ENCODE peak calls at places on chromosomes 7 and 10, in four cellular contexts. C, W, U and Z are unnamed samples.

GRCh38 chr10:54131833-54132232 is 669.2 kb downstream of the PCDH15 start:
- DNase-seq in C (no peak), U (no peak), W (no peak), Z (no peak)

GRCh38 chr10:62690703-62691102 is 113.8 kb upstream of the ADO start:
- DNase-seq in W (no peak), U (no peak), C (no peak), Z (no peak)

GRCh38 chr10:69247313-69247710 is 27.2 kb downstream of the HKDC1 start:
- DNase-seq in U (no peak), C (no peak), W (no peak), Z (no peak)

GRCh38 chr10:49642311-49642710 is 28.5 kb downstream of the CHAT start:
- DNase-seq in W (no peak), C (no peak), U (no peak), Z (no peak)

GRCh38 chr7:101814996-101815825 is 2.2 kb upstream of the CUX1 start:
- DNase-seq in W (no peak), U (peak; percentile 71), C (peak; percentile 70), Z (peak; percentile 75)

GRCh38 chr7:147756290-147756689 is 834.3 kb upstream of the C7orf33 start:
- DNase-seq in W (no peak), U (no peak), C (no peak), Z (no peak)

GRCh38 chr7:1027285-1028043 is 16.9 kb upstream of the GPR146 start:
- DNase-seq in C (no peak), U (no peak), W (no peak), Z (peak; percentile 45)

GRCh38 chr7:102468416-102469350 is 3.9 kb downstream of the LRWD1 start:
- DNase-seq in U (no peak), W (no peak), C (no peak), Z (no peak)

GRCh38 chr10:112366992-112367391 is 6.9 kb upstream of the ACSL5 start:
- DNase-seq in U (no peak), C (peak; percentile 3), W (no peak), Z (no peak)

GRCh38 chr7:25894002-25894901 is 257.7 kb upstream of the NFE2L3 start:
- DNase-seq in U (no peak), W (no peak), C (peak; percentile 71), Z (no peak)

GRCh38 chr10:26417136-26417535 is 21.0 kb upstream of the APBB1IP start:
- DNase-seq in W (no peak), U (no peak), C (no peak), Z (no peak)

GRCh38 chr7:131122394-131122793 is 205.3 kb upstream of the MKLN1 start:
- DNase-seq in U (no peak), W (no peak), C (no peak), Z (no peak)

GRCh38 chr7:74482629-74483401 is 29.1 kb downstream of the GTF2IRD1 start:
- DNase-seq in C (no peak), U (no peak), W (no peak), Z (no peak)

GRCh38 chr7:134365341-134366054 is 48.8 kb upstream of the SLC35B4 start:
- DNase-seq in W (no peak), C (no peak), U (no peak), Z (no peak)

GRCh38 chr7:44973610-44974401 is 5.0 kb downstream of the MYO1G start:
- DNase-seq in W (no peak), C (peak; percentile 68), U (peak; percentile 38), Z (no peak)

GRCh38 chr10:48234295-48234694 is 40.2 kb downstream of the FRMPD2 start:
- DNase-seq in U (no peak), C (no peak), W (no peak), Z (no peak)